ENCODE peak calls at places on chromosomes 11 and 22, in ten cellular contexts. B is fibroblast of pulmonary artery; V is endothelial cell; J is activated CD8-positive, alpha-beta memory T cell treated with anti-CD3 and anti-CD28 coated beads for 24 hours; K is transverse colon; D is activated CD4-positive, alpha-beta T cell treated with anti-CD3 and anti-CD28 coated beads, Interleukin-2, amount 10 ng/mL, durations not matched to agents 7 days and 5 days; Y is choroid plexus epithelial cell; X is naive thymus-derived CD4-positive, alpha-beta T cell; C is glutamatergic neuron; U is tibial artery. H is an unnamed sample.

GRCh38 chr11:34583818-34584217 is 37.1 kb upstream of the EHF start:
- DNase-seq in B (no peak), V (no peak), J (no peak), K (no peak), D (no peak), Y (no peak), X (no peak), C (no peak), U (no peak), H (no peak)

GRCh38 chr11:95716266-95716665 is 73.3 kb downstream of the FAM76B start:
- DNase-seq in B (peak), V (no peak), J (no peak), K (no peak), D (no peak), Y (peak), X (no peak), C (no peak), U (no peak), H (no peak)

GRCh38 chr22:17035246-17035645 is 27.2 kb upstream of the GAB4 start:
- DNase-seq in B (no peak), V (no peak), J (no peak), K (no peak), D (no peak), Y (no peak), X (no peak), C (no peak), U (no peak), H (no peak)

GRCh38 chr11:35144103-35144741 is 5.3 kb downstream of the CD44 start:
- DNase-seq in B (peak), V (no peak), J (peak), K (peak), D (peak), Y (peak), X (peak), C (no peak), U (no peak), H (peak)

GRCh38 chr11:66844496-66845142 is 1.4 kb downstream of the RCE1 start:
- DNase-seq in B (no peak), V (no peak), J (no peak), K (no peak), D (no peak), Y (peak), X (no peak), C (no peak), U (no peak), H (no peak)

GRCh38 chr22:32527756-32528155 is 53.1 kb downstream of the FBXO7 start:
- DNase-seq in B (no peak), V (no peak), J (no peak), K (no peak), D (no peak), Y (no peak), X (no peak), C (peak), U (no peak), H (no peak)

GRCh38 chr11:73988227-73988626 is 5.6 kb upstream of the UCP2 start:
- DNase-seq in B (no peak), V (no peak), J (peak), K (no peak), D (no peak), Y (no peak), X (no peak), C (no peak), U (no peak), H (no peak)

GRCh38 chr11:121374286-121374985 is 77.7 kb upstream of the SORL1 start:
- DNase-seq in B (no peak), V (no peak), J (no peak), K (no peak), D (no peak), Y (no peak), X (no peak), C (no peak), U (no peak), H (no peak)

GRCh38 chr11:28228196-28228595 is 120.0 kb downstream of the METTL15 start:
- DNase-seq in B (peak), V (no peak), J (no peak), K (no peak), D (no peak), Y (peak), X (no peak), C (no peak), U (no peak), H (no peak)

GRCh38 chr22:40665312-40665711 is 14.0 kb upstream of the MCHR1 start:
- DNase-seq in B (peak), V (no peak), J (no peak), K (no peak), D (no peak), Y (no peak), X (no peak), C (no peak), U (peak), H (no peak)

H was measured in activated CD8-positive, alpha-beta T cell treated with anti-CD3 and anti-CD28 coated beads, Interleukin-2, amount 10 ng/mL, durations not matched to agents 7 days and 5 days.